ENCODE peak calls at places on chromosomes 6 and 20, in four cellular contexts. T, N, U and D are unnamed samples.
A peak's percentile ranks its signal among the peaks of the same experiment; 100 is the strongest.

GRCh38 chr6:19781269-19781668 is 55.9 kb upstream of the ID4 start:
- DNase-seq in U (no peak), N (no peak), T (no peak), D (peak; percentile 59)

GRCh38 chr6:117880824-117881223 is 26.2 kb upstream of the SLC35F1 start:
- DNase-seq in N (no peak), T (no peak), U (no peak), D (no peak)

GRCh38 chr6:100426689-100427338 is 37.9 kb downstream of the SIM1 start:
- DNase-seq in N (no peak), T (no peak), U (no peak), D (no peak)

GRCh38 chr6:84422380-84422968 is 195.0 kb upstream of the CEP162 start:
- DNase-seq in U (peak; percentile 55), T (peak; percentile 82), N (no peak), D (peak; percentile 16)

GRCh38 chr6:163405412-163406309 is 8.9 kb upstream of the QKI start:
- DNase-seq in N (no peak), U (no peak), T (no peak), D (peak; percentile 50)

GRCh38 chr20:53493201-53493908 is 100.3 kb downstream of the ZNF217 start:
- DNase-seq in N (no peak), U (no peak), T (no peak), D (no peak)

GRCh38 chr6:134676307-134677281 is 273.3 kb downstream of the ALDH8A1 start:
- DNase-seq in U (no peak), N (no peak), T (no peak), D (no peak)

GRCh38 chr6:14276667-14277404 is 159.3 kb downstream of the CD83 start:
- DNase-seq in N (peak; percentile 54), T (no peak), U (no peak), D (no peak)

GRCh38 chr20:52476074-52476751 is 284.6 kb upstream of the ZFP64 start:
- DNase-seq in U (no peak), N (no peak), T (no peak), D (no peak)

GRCh38 chr20:1331101-1331500 is 2.2 kb upstream of the SDCBP2 start:
- DNase-seq in U (no peak), N (no peak), T (no peak), D (no peak)

GRCh38 chr20:9575836-9576235 is 61.4 kb downstream of the LAMP5 start:
- DNase-seq in N (no peak), U (no peak), T (no peak), D (no peak)

GRCh38 chr6:154478021-154478651 is 32.3 kb downstream of the CNKSR3 start:
- DNase-seq in N (no peak), U (no peak), T (no peak), D (no peak)

GRCh38 chr20:49608752-49609670 is 41.1 kb upstream of the PTGIS start:
- DNase-seq in T (peak; percentile 77), N (no peak), U (peak; percentile 73), D (peak; percentile 75)

GRCh38 chr20:34536798-34537394 is 20.7 kb downstream of the DYNLRB1 start:
- DNase-seq in N (no peak), T (peak; percentile 70), U (no peak), D (peak; percentile 41)

GRCh38 chr6:75012018-75012417 is 193.8 kb downstream of the COL12A1 start:
- DNase-seq in T (no peak), U (no peak), N (no peak), D (no peak)

GRCh38 chr6:26538572-26538902 is 371 bp downstream of the HMGN4 start:
- DNase-seq in T (no peak), N (no peak), U (no peak), D (no peak)

GRCh38 chr20:5844063-5844681 is 94.0 kb downstream of the SHLD1 start:
- DNase-seq in U (no peak), T (no peak), N (peak; percentile 78), D (peak; percentile 56)

GRCh38 chr20:57123139-57123903 is 143.1 kb downstream of the BMP7 start:
- DNase-seq in U (no peak), N (no peak), T (no peak), D (no peak)
- TF ChIP-seq ETV6 in U (no peak), N (no peak), T (no peak), D (no peak)

GRCh38 chr20:42095221-42095620 is 477.0 kb upstream of the CHD6 start:
- DNase-seq in N (no peak), T (no peak), U (no peak), D (no peak)

GRCh38 chr20:42093041-42093440 is 474.9 kb upstream of the CHD6 start:
- DNase-seq in N (no peak), T (no peak), U (no peak), D (no peak)

GRCh38 chr20:42097741-42098140 is 479.6 kb upstream of the CHD6 start:
- DNase-seq in N (no peak), U (no peak), T (no peak), D (no peak)

GRCh38 chr20:42093542-42094440 is 475.6 kb upstream of the CHD6 start:
- DNase-seq in U (no peak), T (no peak), N (no peak), D (no peak)
- TF ChIP-seq NR2C2 in U (no peak), T (no peak), N (no peak), D (no peak)

DNA sequence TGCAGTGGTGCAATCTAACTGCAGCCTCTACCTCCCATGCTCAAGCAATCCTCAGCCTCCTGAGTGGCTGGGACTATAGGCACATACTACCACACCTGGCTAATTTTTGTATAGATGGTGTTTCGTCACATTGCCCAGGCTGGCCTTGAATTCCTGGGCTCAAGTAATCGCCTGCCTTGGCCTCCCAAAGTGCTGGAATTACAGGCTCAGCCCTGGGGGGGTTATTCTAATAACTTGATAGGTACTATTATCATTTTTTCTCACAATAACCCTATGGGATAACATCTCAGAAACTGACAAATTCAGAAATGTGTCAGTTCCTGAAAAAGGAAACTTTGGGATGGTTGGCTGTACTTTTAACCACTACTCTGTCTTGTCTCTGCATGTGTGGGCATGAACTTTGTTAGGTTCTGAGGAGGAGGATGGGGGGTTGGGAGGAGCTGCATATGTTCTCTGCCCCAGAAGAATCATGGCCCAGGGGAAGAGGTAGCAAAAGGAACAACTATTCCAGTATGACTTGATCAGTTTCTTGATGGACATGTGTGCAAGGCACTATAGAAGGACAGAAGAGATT is 169.9 kb downstream of the CARMIL1 start:
- DNase-seq in U (no peak), N (no peak), T (no peak), D (no peak)
- TF ChIP-seq ETV6 in U (no peak), N (no peak), T (no peak), D (no peak)

DNA sequence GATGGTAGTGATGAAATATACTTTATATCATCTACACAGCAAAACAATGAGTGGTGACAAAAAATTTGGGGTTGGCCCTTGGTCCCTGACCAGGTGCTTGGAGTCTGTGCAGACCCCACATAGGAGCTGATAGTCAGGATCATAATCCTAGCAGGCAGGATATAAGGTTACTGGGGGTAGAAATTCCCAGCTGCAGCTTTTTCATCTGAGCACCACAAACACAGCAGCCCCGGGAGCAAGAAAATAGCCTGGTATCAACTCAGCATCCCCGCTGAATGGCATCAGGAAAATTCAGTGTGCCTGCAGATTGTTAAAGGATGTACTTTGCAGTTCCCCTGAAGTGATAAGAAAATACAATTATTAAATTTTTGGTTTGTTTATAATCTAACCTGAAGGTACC is 27.8 kb upstream of the RPL7L1 start:
- DNase-seq in U (no peak), N (no peak), T (no peak), D (no peak)
- TF ChIP-seq NR2C2 in U (no peak), N (no peak), T (no peak), D (no peak)

GRCh38 chr20:12371955-12372354 is 454.3 kb downstream of the BTBD3 start:
- DNase-seq in U (no peak), N (no peak), T (no peak), D (no peak)
- TF ChIP-seq ETV6 in U (no peak), N (no peak), T (no peak), D (no peak)

DNA sequence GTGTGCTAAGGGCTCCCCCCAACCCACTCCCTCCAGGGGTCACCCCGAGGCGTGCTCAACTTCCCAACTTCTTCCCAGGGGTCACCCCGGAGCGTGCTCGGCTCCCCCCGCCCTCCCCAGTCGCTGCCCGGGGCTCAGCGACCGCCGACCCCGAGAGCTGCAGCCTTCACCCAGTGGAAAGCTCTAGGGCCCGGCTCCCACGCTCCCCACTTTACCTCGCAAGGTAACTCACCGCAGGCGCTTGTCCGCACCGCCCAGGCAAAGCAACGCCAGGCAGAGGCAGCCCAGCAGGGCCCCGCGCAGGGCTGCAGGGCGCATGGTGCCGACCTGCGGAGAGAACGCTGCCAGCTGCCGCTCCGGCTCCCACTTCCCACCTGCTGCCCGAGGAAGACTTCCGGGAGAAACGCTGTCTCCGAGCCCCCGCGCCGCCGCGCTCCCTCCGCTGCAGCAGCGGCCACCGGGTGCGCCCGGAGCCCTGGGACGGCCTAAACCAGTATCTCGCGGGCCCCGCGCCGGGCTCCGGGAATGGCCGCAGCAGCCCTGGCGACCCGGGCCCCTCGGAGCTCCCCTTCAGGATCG is 396 bp downstream of the RNASET2 start:
- DNase-seq in U (no peak), N (no peak), T (no peak), D (no peak)
- TF ChIP-seq NR2C2 in U (no peak), N (no peak), T (no peak), D (no peak)

GRCh38 chr20:18046535-18046934 is 11.2 kb downstream of the OVOL2 start:
- DNase-seq in N (no peak), U (no peak), T (no peak), D (no peak)

GRCh38 chr20:18052856-18053255 is 4.9 kb downstream of the OVOL2 start:
- DNase-seq in N (no peak), T (no peak), U (no peak), D (no peak)

GRCh38 chr20:18042211-18042610 is 15.5 kb downstream of the OVOL2 start:
- DNase-seq in U (no peak), T (no peak), N (no peak), D (no peak)

GRCh38 chr20:18050628-18051027 is 7.1 kb downstream of the OVOL2 start:
- DNase-seq in T (no peak), N (no peak), U (no peak), D (no peak)

GRCh38 chr20:18048191-18048590 is 9.5 kb downstream of the OVOL2 start:
- DNase-seq in T (no peak), N (no peak), U (no peak), D (no peak)
- TF ChIP-seq ETV6 in T (no peak), N (no peak), U (no peak), D (no peak)

GRCh38 chr6:70135219-70135769 is 167.6 kb downstream of the COL9A1 start:
- DNase-seq in T (no peak), N (no peak), U (no peak), D (no peak)
- TF ChIP-seq NR2C2 in T (no peak), N (no peak), U (no peak), D (no peak)